ENCODE peak calls at places on chromosomes 12 and 14, in ten cellular contexts. I is foreskin fibroblast; G is choroid plexus epithelial cell; H is putamen; V is MG63; X is GM18507; N is LHCN-M2; W is CD4-positive, alpha-beta T cell; Y is EL; E is NCI-H146. M is an unnamed sample.

GRCh38 chr12:101671157-101671791 is 26.2 kb upstream of the CHPT1 start:
- DNase-seq in H (no peak), E (no peak), W (peak; percentile 3), N (no peak), I (no peak), G (no peak), V (no peak), Y (no peak), X (peak; percentile 20), M (peak; percentile 38)

GRCh38 chr14:77305696-77306095 is 15.0 kb downstream of the POMT2 start:
- DNase-seq in H (peak; percentile 69), E (no peak), V (no peak), Y (no peak), N (no peak), I (no peak), G (no peak), X (no peak), W (no peak), M (no peak)

GRCh38 chr14:59254911-59255545 is 66.6 kb downstream of the DAAM1 start:
- DNase-seq in V (peak; percentile 9), W (no peak), Y (no peak), H (no peak), G (peak; percentile 66), E (no peak), N (no peak), X (no peak), I (no peak), M (peak; percentile 13)

GRCh38 chr14:61403411-61403810 is 82.0 kb downstream of the PRKCH start:
- DNase-seq in X (no peak), W (no peak), H (no peak), G (no peak), V (no peak), E (no peak), N (peak; percentile 7), I (no peak), Y (no peak), M (peak; percentile 27)

GRCh38 chr12:121250359-121250758 is 40.4 kb downstream of the P2RX4 start:
- DNase-seq in V (no peak), H (no peak), G (no peak), X (no peak), Y (no peak), I (no peak), W (no peak), E (no peak), N (no peak), M (no peak)

GRCh38 chr14:54572316-54572715 is 5.4 kb downstream of the SAMD4A start:
- DNase-seq in X (no peak), E (no peak), H (no peak), I (no peak), V (no peak), N (peak; percentile 50), W (no peak), Y (peak; percentile 60), G (peak; percentile 63), M (no peak)

GRCh38 chr14:23097786-23098185 is 2.5 kb downstream of the C14orf119 start:
- DNase-seq in X (no peak), H (no peak), V (no peak), N (no peak), Y (no peak), G (no peak), I (no peak), W (no peak), E (no peak), M (no peak)

GRCh38 chr12:130384234-130384633 is 46.5 kb downstream of the PIWIL1 start:
- DNase-seq in N (no peak), V (no peak), X (no peak), W (no peak), G (no peak), E (no peak), Y (no peak), I (no peak), H (no peak), M (no peak)

GRCh38 chr12:49161092-49161795 is 27.6 kb downstream of the TUBA1A start:
- DNase-seq in W (no peak), G (no peak), H (no peak), I (no peak), E (no peak), Y (no peak), X (no peak), V (no peak), N (no peak), M (no peak)

GRCh38 chr12:100987552-100988277 is 193.1 kb downstream of the ANO4 start:
- DNase-seq in W (no peak), X (peak; percentile 47), N (peak; percentile 75), H (peak; percentile 18), I (peak; percentile 69), G (peak; percentile 42), E (peak; percentile 60), V (peak; percentile 62), Y (peak; percentile 69), M (peak; percentile 62)

GRCh38 chr12:57455374-57456144 is 452 bp downstream of the INHBE start:
- DNase-seq in H (no peak), G (no peak), E (peak; percentile 27), N (no peak), I (no peak), W (no peak), X (no peak), Y (no peak), V (no peak), M (no peak)

GRCh38 chr14:68965261-68965761 is 13.8 kb downstream of the ACTN1 start:
- DNase-seq in N (no peak), E (no peak), V (no peak), I (no peak), Y (no peak), X (no peak), G (no peak), H (no peak), W (no peak), M (no peak)

GRCh38 chr14:35368583-35368982 is 36.0 kb downstream of the NFKBIA start:
- DNase-seq in E (no peak), H (no peak), I (no peak), V (no peak), X (no peak), Y (no peak), N (no peak), W (no peak), G (no peak), M (no peak)

GRCh38 chr12:105347486-105347885 is 17.0 kb downstream of the C12orf75 start:
- DNase-seq in V (no peak), E (no peak), W (no peak), Y (no peak), X (no peak), H (no peak), G (no peak), I (no peak), N (no peak), M (no peak)

GRCh38 chr12:45138609-45139008 is 77.3 kb upstream of the ANO6 start:
- DNase-seq in H (no peak), I (no peak), X (no peak), N (no peak), E (no peak), Y (no peak), G (no peak), V (no peak), W (no peak), M (no peak)

GRCh38 chr14:43539210-43539609 is 967.9 kb downstream of the FSCB start:
- DNase-seq in I (no peak), E (no peak), W (no peak), N (no peak), G (peak; percentile 15), Y (no peak), X (no peak), H (no peak), V (no peak), M (no peak)

GRCh38 chr14:49946320-49947141 is 53.6 kb downstream of the ARF6 start:
- DNase-seq in Y (peak; percentile 74), H (peak; percentile 9), I (peak; percentile 75), G (peak; percentile 92), X (no peak), W (no peak), V (peak; percentile 35), E (peak; percentile 60), N (peak; percentile 70), M (no peak)

GRCh38 chr14:78758333-78758732 is 588.2 kb downstream of the NRXN3 start:
- DNase-seq in H (peak; percentile 43), E (peak; percentile 68), X (no peak), W (no peak), Y (peak; percentile 48), V (no peak), N (peak; percentile 3), G (peak; percentile 60), I (no peak), M (peak; percentile 20)

GRCh38 chr14:61475316-61475715 is 153.9 kb downstream of the PRKCH start:
- DNase-seq in V (no peak), H (no peak), Y (peak; percentile 70), G (peak; percentile 93), E (peak; percentile 76), I (peak; percentile 68), W (no peak), X (no peak), N (peak; percentile 82), M (peak; percentile 52)

GRCh38 chr14:55389330-55389729 is 22.3 kb downstream of the ATG14 start:
- DNase-seq in Y (peak; percentile 79), V (no peak), I (peak; percentile 74), H (no peak), X (no peak), E (no peak), N (peak; percentile 59), W (no peak), G (peak; percentile 83), M (no peak)

GRCh38 chr12:115680967-115681366 is 596.5 kb downstream of the MED13L start:
- DNase-seq in X (no peak), H (no peak), W (no peak), Y (no peak), G (no peak), E (no peak), V (no peak), I (no peak), N (no peak), M (no peak)

GRCh38 chr12:50689437-50689836 is 74.5 kb upstream of the ATF1 start:
- DNase-seq in W (no peak), E (no peak), N (peak; percentile 9), V (no peak), I (no peak), H (no peak), X (no peak), Y (no peak), G (no peak), M (no peak)

GRCh38 chr12:52515927-52516831 is 4.0 kb downstream of the KRT5 start:
- DNase-seq in V (no peak), Y (no peak), G (no peak), E (no peak), I (no peak), N (no peak), X (no peak), W (no peak), H (peak; percentile 28), M (no peak)

GRCh38 chr12:93115646-93116045 is 186.6 kb upstream of the EEA1 start:
- DNase-seq in I (no peak), H (no peak), N (peak; percentile 66), W (no peak), V (no peak), G (no peak), X (no peak), E (no peak), Y (no peak), M (no peak)

GRCh38 chr14:62373889-62374394 is 611.7 kb downstream of the SNAPC1 start:
- DNase-seq in E (no peak), Y (no peak), W (no peak), G (no peak), V (no peak), X (no peak), H (no peak), I (no peak), N (no peak), M (no peak)

GRCh38 chr14:102185360-102185759 is 45.7 kb downstream of the WDR20 start:
- DNase-seq in W (no peak), I (no peak), Y (no peak), G (no peak), E (peak; percentile 65), H (no peak), N (no peak), V (no peak), X (no peak), M (no peak)

GRCh38 chr14:100606687-100607610 is 19.7 kb upstream of the BEGAIN start:
- DNase-seq in N (no peak), X (no peak), H (no peak), V (no peak), W (no peak), G (no peak), E (no peak), I (no peak), Y (no peak), M (no peak)

GRCh38 chr12:75892779-75893408 is 138.7 kb downstream of the PHLDA1 start:
- DNase-seq in H (no peak), V (peak; percentile 32), N (peak; percentile 28), I (peak; percentile 51), X (no peak), Y (peak; percentile 53), W (no peak), E (no peak), G (peak; percentile 84), M (no peak)

M was measured in GM10248.